ENCODE peak calls at places on chromosomes 4 and X, in four cellular contexts. E is neural progenitor cell; D is esophagus muscularis mucosa; S is CD4-positive, alpha-beta T cell. O is an unnamed sample.

GRCh38 chrX:47936224-47936939 is 67.4 kb downstream of the ZNF182 start:
- DNase-seq in D (no peak), S (no peak), E (peak), O (peak)

GRCh38 chrX:7146026-7146702 is 1.3 kb upstream of the STS start:
- DNase-seq in D (no peak), S (no peak), E (no peak), O (no peak)

GRCh38 chr4:101071241-101071640 is 276.1 kb downstream of the PPP3CA start:
- DNase-seq in D (no peak), E (no peak), S (no peak), O (no peak)

GRCh38 chrX:119753639-119754257 is 4.6 kb upstream of the SOWAHD start:
- DNase-seq in D (no peak), E (peak), S (peak), O (peak)

GRCh38 chr4:7653510-7654414 is 219.0 kb upstream of the PSAPL1 start:
- DNase-seq in S (no peak), D (no peak), E (no peak), O (no peak)

GRCh38 chrX:1462596-1463251 is 10.0 kb upstream of the ASMTL start:
- DNase-seq in D (peak), S (peak), E (no peak), O (no peak)

GRCh38 chr4:169996379-169997245 is 29.6 kb downstream of the MFAP3L start:
- DNase-seq in E (no peak), D (peak), S (no peak), O (no peak)

GRCh38 chr4:85228264-85228663 is 246.7 kb upstream of the ARHGAP24 start:
- DNase-seq in S (no peak), D (no peak), E (no peak), O (no peak)

GRCh38 chrX:78652971-78653822 is 5.9 kb downstream of the RTL3 start:
- DNase-seq in D (no peak), E (no peak), S (no peak), O (no peak)

GRCh38 chrX:53930513-53931380 is 113.5 kb downstream of the PHF8 start:
- DNase-seq in S (no peak), D (no peak), E (no peak), O (no peak)

GRCh38 chr4:139557506-139558110 is 1.6 kb upstream of the SETD7 start:
- DNase-seq in E (peak), D (no peak), S (no peak), O (peak)

GRCh38 chr4:139651282-139652194 is 14.1 kb upstream of the MGST2 start:
- DNase-seq in D (no peak), E (peak), S (peak), O (peak)

GRCh38 chr4:65669981-65670330 is 333 bp downstream of the EPHA5 start:
- DNase-seq in D (no peak), S (no peak), E (no peak), O (no peak)

GRCh38 chr4:114694770-114695169 is 96.2 kb downstream of the UGT8 start:
- DNase-seq in E (peak), S (no peak), D (no peak), O (no peak)

GRCh38 chr4:168585168-168586091 is 88.6 kb downstream of the PALLD start:
- DNase-seq in S (no peak), E (peak), D (no peak), O (peak)

GRCh38 chr4:54233128-54233696 is 4.1 kb downstream of the PDGFRA start:
- DNase-seq in S (peak), E (peak), D (no peak), O (peak)

DNA sequence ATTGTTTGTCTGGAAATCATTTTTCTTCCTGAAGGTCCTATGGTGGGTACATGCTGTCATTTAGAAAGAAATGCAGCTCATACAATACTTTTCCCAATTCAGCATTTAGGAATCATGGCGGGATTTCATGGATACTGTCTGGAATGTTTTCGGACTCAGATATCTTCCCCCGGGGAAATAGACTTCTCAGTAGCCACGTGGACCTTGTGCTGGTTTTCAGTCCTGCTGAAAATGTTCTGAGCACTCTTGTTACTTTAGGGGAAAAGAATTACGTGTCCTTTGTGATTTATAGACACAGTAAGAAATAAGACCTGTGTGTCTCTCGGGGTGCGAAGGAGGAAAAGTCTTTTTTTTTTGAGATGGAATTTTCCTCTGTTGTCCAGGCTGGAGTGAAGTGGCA is 3.8 kb downstream of the CD99 start:
- DNase-seq in S (no peak), E (no peak), D (no peak), O (no peak)
- H3K27ac ChIP-seq in S (no peak), E (no peak), D (peak), O (no peak)

DNA sequence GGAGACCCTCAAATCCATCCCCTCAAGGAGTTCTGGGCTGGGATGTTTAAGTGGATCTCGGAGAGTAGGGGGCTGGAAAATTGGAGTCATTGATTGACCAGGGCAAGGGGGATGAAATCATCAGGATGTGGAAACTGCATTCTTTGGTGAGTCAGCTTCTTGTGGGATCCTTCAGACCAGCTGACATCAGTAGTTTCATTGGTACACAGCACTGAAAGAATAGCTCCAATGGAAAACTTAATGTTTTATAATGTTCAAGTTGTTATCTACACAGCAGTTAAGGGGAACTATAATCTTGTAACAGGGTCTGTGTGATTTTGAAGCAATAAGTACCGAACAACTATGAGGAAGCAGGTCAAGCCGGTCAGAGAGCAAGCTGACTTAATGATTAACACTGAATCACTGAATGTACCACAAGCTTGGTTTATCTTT is 506.1 kb downstream of the RPA4 start:
- DNase-seq in D (no peak), S (no peak), E (no peak), O (no peak)
- H3K27ac ChIP-seq in D (no peak), S (no peak), E (no peak), O (no peak)

GRCh38 chr4:185915271-185915670 is 103.3 kb upstream of the SORBS2 start:
- DNase-seq in S (no peak), D (peak), E (no peak), O (no peak)
- H3K27ac ChIP-seq in S (no peak), D (no peak), E (no peak), O (no peak)

GRCh38 chrX:132490086-132490419 is 1.2 kb upstream of the MBNL3 start:
- DNase-seq in E (peak), D (no peak), S (no peak), O (no peak)

GRCh38 chrX:132488092-132488749 is 617 bp downstream of the MBNL3 start:
- DNase-seq in S (peak), E (no peak), D (no peak), O (no peak)

GRCh38 chrX:132491191-132491590 is 2.4 kb upstream of the MBNL3 start:
- DNase-seq in E (no peak), S (peak), D (no peak), O (no peak)

GRCh38 chrX:132488819-132489255 is at the start of gene MBNL3:
- DNase-seq in S (peak), E (peak), D (no peak), O (peak)

DNA sequence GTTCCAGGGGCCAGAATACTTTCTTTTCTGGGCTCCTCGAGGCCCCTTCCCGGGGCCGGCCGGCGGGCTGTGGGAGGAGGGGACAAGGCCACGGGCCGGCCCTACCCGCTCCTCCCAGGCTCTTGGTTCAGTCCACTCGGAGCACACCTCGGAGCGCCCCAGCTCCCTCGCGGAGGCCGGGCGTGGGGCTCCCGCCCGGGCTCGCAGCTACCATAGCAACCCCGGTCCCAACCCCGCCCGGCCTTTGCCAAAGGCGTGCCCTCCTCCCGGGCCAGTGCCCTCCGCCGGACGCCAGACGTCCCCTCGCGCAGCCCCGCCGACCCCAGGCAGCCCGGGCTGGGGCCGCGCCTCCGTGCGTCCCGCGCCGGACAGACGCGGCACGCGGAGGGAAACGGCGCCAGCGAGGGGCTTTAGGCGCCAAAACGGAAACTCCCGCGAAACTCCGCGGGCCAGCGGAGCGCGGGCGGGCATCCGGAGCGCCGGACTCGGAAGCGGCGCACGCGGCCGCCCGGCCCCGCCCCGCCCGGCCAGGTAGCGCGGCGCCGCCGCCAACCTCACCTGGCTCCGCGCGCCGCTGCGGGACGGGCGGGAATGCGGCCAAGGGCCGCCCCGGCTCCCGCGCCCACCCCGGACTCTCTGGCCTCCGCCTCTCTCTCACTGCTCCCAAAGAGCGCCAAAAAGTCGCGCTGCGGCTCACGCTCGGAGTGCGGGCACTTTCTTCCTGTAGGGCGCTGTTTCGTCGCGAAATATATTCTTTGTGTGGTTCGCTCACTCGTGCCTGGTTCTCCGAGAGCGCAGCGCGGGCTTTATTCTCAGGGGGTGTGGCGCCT is 633 bp upstream of the MBNL3 start:
- DNase-seq in S (peak), D (no peak), E (peak), O (peak)
- H3K27ac ChIP-seq in S (peak), D (peak), E (no peak), O (peak)

GRCh38 chrX:30576881-30577280 is 685 bp downstream of the TASL start:
- DNase-seq in D (no peak), S (no peak), E (no peak), O (no peak)
- H3K27ac ChIP-seq in D (no peak), S (no peak), E (no peak), O (no peak)

O was measured in endodermal cell.